ENCODE peak calls at places on chromosomes 1 and 21, in seven cellular contexts. One of them, this sample, is unnamed.
A peak's percentile ranks its signal among the peaks of the same experiment; 100 is the strongest.

GRCh38 chr1:85623061-85623471 is 42.5 kb downstream of the CCN1 start:
- DNase-seq in heart right ventricle: no peak
- DNase-seq in stomach: no peak
- DNase-seq in Peyer's patch: no peak
- DNase-seq in fibroblast of lung: peak; percentile 89
- DNase-seq in brain microvascular endothelial cell: peak; percentile 90
- DNase-seq in left ventricle myocardium inferior: no peak
- DNase-seq in this sample: peak; percentile 15

GRCh38 chr21:34967509-34968289 is 81.4 kb downstream of the RUNX1 start:
- DNase-seq in brain microvascular endothelial cell: no peak
- DNase-seq in stomach: no peak
- DNase-seq in left ventricle myocardium inferior: no peak
- DNase-seq in heart right ventricle: no peak
- DNase-seq in Peyer's patch: no peak
- DNase-seq in fibroblast of lung: peak; percentile 23
- DNase-seq in this sample: no peak

GRCh38 chr1:12438349-12438924 is 179.6 kb downstream of the DHRS3 start:
- DNase-seq in fibroblast of lung: no peak
- DNase-seq in left ventricle myocardium inferior: no peak
- DNase-seq in heart right ventricle: no peak
- DNase-seq in stomach: no peak
- DNase-seq in Peyer's patch: no peak
- DNase-seq in brain microvascular endothelial cell: no peak
- DNase-seq in this sample: peak; percentile 50

GRCh38 chr21:46428987-46429710 is 29.5 kb upstream of the DIP2A start:
- DNase-seq in brain microvascular endothelial cell: no peak
- DNase-seq in stomach: no peak
- DNase-seq in left ventricle myocardium inferior: no peak
- DNase-seq in Peyer's patch: no peak
- DNase-seq in heart right ventricle: no peak
- DNase-seq in fibroblast of lung: no peak
- DNase-seq in this sample: no peak

GRCh38 chr1:50181027-50181663 is 72.4 kb downstream of the ELAVL4 start:
- DNase-seq in brain microvascular endothelial cell: no peak
- DNase-seq in fibroblast of lung: no peak
- DNase-seq in Peyer's patch: no peak
- DNase-seq in stomach: no peak
- DNase-seq in left ventricle myocardium inferior: no peak
- DNase-seq in heart right ventricle: peak; percentile 17
- DNase-seq in this sample: no peak

GRCh38 chr1:66648896-66649597 is 103.2 kb upstream of the DYNLT5 start:
- DNase-seq in brain microvascular endothelial cell: no peak
- DNase-seq in stomach: no peak
- DNase-seq in fibroblast of lung: no peak
- DNase-seq in Peyer's patch: no peak
- DNase-seq in heart right ventricle: no peak
- DNase-seq in left ventricle myocardium inferior: no peak
- DNase-seq in this sample: peak; percentile 35

GRCh38 chr1:205108464-205108863 is 13.3 kb downstream of the RBBP5 start:
- DNase-seq in left ventricle myocardium inferior: no peak
- DNase-seq in fibroblast of lung: no peak
- DNase-seq in brain microvascular endothelial cell: no peak
- DNase-seq in stomach: no peak
- DNase-seq in Peyer's patch: no peak
- DNase-seq in heart right ventricle: no peak
- DNase-seq in this sample: no peak

GRCh38 chr1:47555307-47555706 is 117.5 kb downstream of the FOXD2 start:
- DNase-seq in heart right ventricle: no peak
- DNase-seq in left ventricle myocardium inferior: no peak
- DNase-seq in stomach: peak; percentile 52
- DNase-seq in Peyer's patch: no peak
- DNase-seq in fibroblast of lung: no peak
- DNase-seq in brain microvascular endothelial cell: no peak
- DNase-seq in this sample: no peak

GRCh38 chr1:6239950-6240768 is 3.8 kb upstream of the HES3 start:
- DNase-seq in fibroblast of lung: peak; percentile 41
- DNase-seq in brain microvascular endothelial cell: no peak
- DNase-seq in left ventricle myocardium inferior: no peak
- DNase-seq in heart right ventricle: no peak
- DNase-seq in Peyer's patch: no peak
- DNase-seq in stomach: no peak
- DNase-seq in this sample: no peak
- H3K4me3 ChIP-seq in fibroblast of lung: no peak overlapping the region
- H3K4me3 ChIP-seq in brain microvascular endothelial cell: no peak overlapping the region
- H3K4me3 ChIP-seq in left ventricle myocardium inferior: no peak overlapping the region
- H3K4me3 ChIP-seq in heart right ventricle: no peak overlapping the region
- H3K4me3 ChIP-seq in Peyer's patch: no peak overlapping the region
- H3K4me3 ChIP-seq in stomach: no peak overlapping the region
- H3K4me3 ChIP-seq in this sample: no peak overlapping the region

GRCh38 chr1:145705634-145706033 is 1.5 kb downstream of the PDZK1 start:
- DNase-seq in brain microvascular endothelial cell: no peak
- DNase-seq in heart right ventricle: no peak
- DNase-seq in Peyer's patch: no peak
- DNase-seq in stomach: no peak
- DNase-seq in fibroblast of lung: no peak
- DNase-seq in left ventricle myocardium inferior: no peak
- DNase-seq in this sample: no peak
- H3K4me3 ChIP-seq in brain microvascular endothelial cell: no peak overlapping the region
- H3K4me3 ChIP-seq in heart right ventricle: no peak overlapping the region
- H3K4me3 ChIP-seq in Peyer's patch: no peak overlapping the region
- H3K4me3 ChIP-seq in stomach: no peak overlapping the region
- H3K4me3 ChIP-seq in fibroblast of lung: no peak overlapping the region
- H3K4me3 ChIP-seq in left ventricle myocardium inferior: no peak overlapping the region
- H3K4me3 ChIP-seq in this sample: no peak overlapping the region

GRCh38 chr1:170660874-170661645 is 2.9 kb upstream of the PRRX1 start:
- DNase-seq in brain microvascular endothelial cell: no peak
- DNase-seq in heart right ventricle: no peak
- DNase-seq in stomach: no peak
- DNase-seq in Peyer's patch: no peak
- DNase-seq in fibroblast of lung: peak; percentile 63
- DNase-seq in left ventricle myocardium inferior: no peak
- DNase-seq in this sample: no peak
- H3K4me3 ChIP-seq in brain microvascular endothelial cell: peak overlapping the region; percentile 92
- H3K4me3 ChIP-seq in heart right ventricle: peak overlapping the region; percentile 83
- H3K4me3 ChIP-seq in stomach: peak overlapping the region; percentile 38
- H3K4me3 ChIP-seq in Peyer's patch: no peak overlapping the region
- H3K4me3 ChIP-seq in fibroblast of lung: no peak overlapping the region
- H3K4me3 ChIP-seq in left ventricle myocardium inferior: peak overlapping the region; percentile 82
- H3K4me3 ChIP-seq in this sample: no peak overlapping the region

GRCh38 chr1:241917487-241917886 is 40.1 kb upstream of the BECN2 start:
- DNase-seq in Peyer's patch: no peak
- DNase-seq in heart right ventricle: no peak
- DNase-seq in brain microvascular endothelial cell: no peak
- DNase-seq in fibroblast of lung: no peak
- DNase-seq in stomach: no peak
- DNase-seq in left ventricle myocardium inferior: no peak
- DNase-seq in this sample: no peak

GRCh38 chr1:241924080-241924808 is 33.3 kb upstream of the BECN2 start:
- DNase-seq in fibroblast of lung: no peak
- DNase-seq in Peyer's patch: no peak
- DNase-seq in brain microvascular endothelial cell: no peak
- DNase-seq in heart right ventricle: no peak
- DNase-seq in stomach: no peak
- DNase-seq in left ventricle myocardium inferior: no peak
- DNase-seq in this sample: no peak

GRCh38 chr1:241916196-241916595 is 41.4 kb upstream of the BECN2 start:
- DNase-seq in heart right ventricle: no peak
- DNase-seq in fibroblast of lung: no peak
- DNase-seq in stomach: no peak
- DNase-seq in brain microvascular endothelial cell: no peak
- DNase-seq in Peyer's patch: no peak
- DNase-seq in left ventricle myocardium inferior: no peak
- DNase-seq in this sample: no peak

GRCh38 chr1:241918879-241919278 is 38.7 kb upstream of the BECN2 start:
- DNase-seq in fibroblast of lung: peak; percentile 62
- DNase-seq in stomach: no peak
- DNase-seq in heart right ventricle: peak; percentile 9
- DNase-seq in brain microvascular endothelial cell: peak; percentile 72
- DNase-seq in left ventricle myocardium inferior: no peak
- DNase-seq in Peyer's patch: no peak
- DNase-seq in this sample: no peak
- H3K4me3 ChIP-seq in fibroblast of lung: no peak overlapping the region
- H3K4me3 ChIP-seq in stomach: no peak overlapping the region
- H3K4me3 ChIP-seq in heart right ventricle: no peak overlapping the region
- H3K4me3 ChIP-seq in brain microvascular endothelial cell: no peak overlapping the region
- H3K4me3 ChIP-seq in left ventricle myocardium inferior: no peak overlapping the region
- H3K4me3 ChIP-seq in Peyer's patch: no peak overlapping the region
- H3K4me3 ChIP-seq in this sample: no peak overlapping the region

DNA sequence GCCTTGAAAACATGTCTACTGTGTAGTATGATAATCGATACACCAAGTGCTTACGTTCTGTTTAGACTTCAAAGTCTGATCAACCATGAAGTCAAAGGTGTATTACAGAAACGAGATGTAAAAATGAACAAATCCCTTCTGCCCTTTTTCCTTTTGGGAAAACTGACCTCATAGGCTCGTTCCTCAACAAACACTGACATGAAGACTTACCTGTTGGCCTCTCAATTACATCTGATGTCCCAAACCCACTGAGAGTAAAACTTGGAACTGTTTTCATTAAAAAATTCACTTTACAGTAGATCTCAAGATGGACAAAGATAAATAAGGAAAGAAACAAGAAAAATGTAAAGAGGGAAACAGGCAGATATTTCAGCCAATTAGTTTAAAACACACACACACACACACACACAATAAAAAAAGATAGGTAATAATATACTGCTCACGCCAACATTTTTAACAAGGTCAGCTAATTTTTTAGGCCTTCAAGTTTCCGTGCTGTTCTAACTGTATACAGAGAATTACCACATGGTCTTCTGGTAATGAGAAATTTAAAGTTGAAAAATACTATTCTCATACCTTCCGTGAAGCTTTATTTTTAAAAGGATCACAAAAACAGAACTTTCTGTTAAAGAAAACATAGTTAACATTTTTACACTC is 2.1 kb downstream of the HMGN1 start:
- DNase-seq in left ventricle myocardium inferior: no peak
- DNase-seq in stomach: no peak
- DNase-seq in heart right ventricle: no peak
- DNase-seq in fibroblast of lung: no peak
- DNase-seq in Peyer's patch: no peak
- DNase-seq in brain microvascular endothelial cell: no peak
- DNase-seq in this sample: no peak
- H3K4me3 ChIP-seq in left ventricle myocardium inferior: peak overlapping the region; percentile 93
- H3K4me3 ChIP-seq in stomach: peak overlapping the region; percentile 73
- H3K4me3 ChIP-seq in heart right ventricle: no peak overlapping the region
- H3K4me3 ChIP-seq in fibroblast of lung: peak overlapping the region; percentile 32
- H3K4me3 ChIP-seq in Peyer's patch: no peak overlapping the region
- H3K4me3 ChIP-seq in brain microvascular endothelial cell: peak overlapping the region; percentile 92
- H3K4me3 ChIP-seq in this sample: peak overlapping the region; percentile 94

DNA sequence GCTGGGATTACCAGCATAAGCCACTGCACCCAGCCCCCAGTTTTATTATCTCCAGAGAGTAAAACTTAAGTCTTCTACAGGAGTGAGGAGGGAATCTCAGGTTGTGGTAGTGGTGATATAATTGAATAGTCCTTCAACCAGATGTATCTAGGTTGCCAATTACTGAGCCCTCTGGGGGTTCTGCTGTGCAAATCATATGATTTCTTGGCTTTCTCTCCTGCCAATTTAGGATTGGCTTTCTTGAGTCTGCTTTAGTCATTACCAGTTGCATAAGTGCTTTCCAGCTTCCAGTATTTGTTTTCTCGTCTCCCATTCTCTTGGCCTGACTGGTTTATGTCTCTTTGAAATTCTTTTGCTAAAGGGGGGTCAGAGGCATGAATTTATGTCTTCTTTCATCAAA is 11.1 kb downstream of the CPT2 start:
- DNase-seq in stomach: no peak
- DNase-seq in brain microvascular endothelial cell: no peak
- DNase-seq in fibroblast of lung: no peak
- DNase-seq in Peyer's patch: no peak
- DNase-seq in left ventricle myocardium inferior: no peak
- DNase-seq in heart right ventricle: no peak
- DNase-seq in this sample: no peak
- H3K4me3 ChIP-seq in stomach: no peak overlapping the region
- H3K4me3 ChIP-seq in brain microvascular endothelial cell: no peak overlapping the region
- H3K4me3 ChIP-seq in fibroblast of lung: no peak overlapping the region
- H3K4me3 ChIP-seq in Peyer's patch: no peak overlapping the region
- H3K4me3 ChIP-seq in left ventricle myocardium inferior: no peak overlapping the region
- H3K4me3 ChIP-seq in heart right ventricle: no peak overlapping the region
- H3K4me3 ChIP-seq in this sample: no peak overlapping the region

DNA sequence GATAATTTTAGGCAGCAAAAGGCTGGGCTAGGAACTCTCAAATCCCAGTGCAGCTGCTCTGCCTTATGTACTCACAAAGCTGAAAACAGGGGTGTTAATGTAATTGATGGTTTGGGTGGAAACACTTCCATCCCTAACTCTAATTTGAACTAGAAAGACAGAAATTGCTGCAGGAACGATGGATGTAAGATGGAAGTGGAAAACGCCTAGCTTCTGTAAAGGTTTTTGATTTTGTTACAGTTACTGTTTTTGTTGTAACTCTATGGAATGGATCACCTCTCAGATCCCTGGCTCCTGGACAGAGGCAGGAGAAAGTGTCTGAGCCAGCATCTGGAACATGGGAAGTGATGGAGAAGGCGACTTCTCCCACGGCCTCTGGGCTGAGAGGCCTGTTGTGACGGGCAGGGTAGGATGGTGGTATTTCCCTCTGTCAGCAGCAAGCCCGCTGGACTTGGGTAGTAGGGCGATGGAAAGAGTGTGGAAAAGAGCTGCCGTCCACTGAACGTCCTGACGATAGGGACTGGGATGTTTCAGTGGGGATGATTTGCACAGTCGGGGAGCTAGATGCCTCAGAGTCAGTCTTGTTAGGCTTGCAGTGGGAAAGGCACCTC is 1.6 kb downstream of the TRAF5 start:
- DNase-seq in Peyer's patch: no peak
- DNase-seq in brain microvascular endothelial cell: no peak
- DNase-seq in left ventricle myocardium inferior: no peak
- DNase-seq in stomach: no peak
- DNase-seq in fibroblast of lung: no peak
- DNase-seq in heart right ventricle: no peak
- DNase-seq in this sample: no peak
- H3K4me3 ChIP-seq in Peyer's patch: peak overlapping the region; percentile 78
- H3K4me3 ChIP-seq in brain microvascular endothelial cell: no peak overlapping the region
- H3K4me3 ChIP-seq in left ventricle myocardium inferior: peak overlapping the region; percentile 90
- H3K4me3 ChIP-seq in stomach: peak overlapping the region; percentile 80
- H3K4me3 ChIP-seq in fibroblast of lung: no peak overlapping the region
- H3K4me3 ChIP-seq in heart right ventricle: no peak overlapping the region
- H3K4me3 ChIP-seq in this sample: peak overlapping the region; percentile 67